ENCODE peak calls at places on chromosomes 4 and X, in seven cellular contexts. One of them, this sample, is unnamed.

GRCh38 chr4:159010563-159011260 is 92.2 kb upstream of the RAPGEF2 start:
- DNase-seq in SK-N-SH: no peak
- DNase-seq in K562: no peak
- DNase-seq in HCT116: no peak
- DNase-seq in GM12878: no peak
- DNase-seq in H1: no peak
- DNase-seq in HepG2: peak
- DNase-seq in this sample: peak

GRCh38 chr4:20493761-20494353 is 206.4 kb upstream of the PACRGL start:
- DNase-seq in SK-N-SH: no peak
- DNase-seq in K562: no peak
- DNase-seq in HCT116: no peak
- DNase-seq in GM12878: no peak
- DNase-seq in H1: no peak
- DNase-seq in HepG2: no peak
- DNase-seq in this sample: no peak

GRCh38 chr4:42345962-42346544 is 51.2 kb upstream of the SHISA3 start:
- DNase-seq in SK-N-SH: no peak
- DNase-seq in K562: no peak
- DNase-seq in HCT116: no peak
- DNase-seq in GM12878: no peak
- DNase-seq in H1: no peak
- DNase-seq in HepG2: no peak
- DNase-seq in this sample: no peak

GRCh38 chrX:38954520-38954919 is 153.3 kb downstream of the MID1IP1 start:
- DNase-seq in SK-N-SH: no peak
- DNase-seq in K562: no peak
- DNase-seq in HCT116: no peak
- DNase-seq in GM12878: no peak
- DNase-seq in H1: no peak
- DNase-seq in HepG2: no peak
- DNase-seq in this sample: no peak

GRCh38 chr4:32342054-32342453 is 1621.9 kb downstream of the PCDH7 start:
- DNase-seq in SK-N-SH: no peak
- DNase-seq in K562: no peak
- DNase-seq in HCT116: no peak
- DNase-seq in GM12878: no peak
- DNase-seq in H1: no peak
- DNase-seq in HepG2: no peak
- DNase-seq in this sample: no peak

GRCh38 chr4:76947369-76947768 is 2.2 kb upstream of the SEPTIN11 start:
- DNase-seq in SK-N-SH: no peak
- DNase-seq in K562: peak
- DNase-seq in HCT116: no peak
- DNase-seq in GM12878: no peak
- DNase-seq in H1: no peak
- DNase-seq in HepG2: no peak
- DNase-seq in this sample: no peak

GRCh38 chrX:13747836-13748235 is 13.3 kb downstream of the OFD1 start:
- DNase-seq in SK-N-SH: peak
- DNase-seq in K562: peak
- DNase-seq in HCT116: peak
- DNase-seq in GM12878: no peak
- DNase-seq in H1: no peak
- DNase-seq in HepG2: peak
- DNase-seq in this sample: no peak

GRCh38 chr4:666822-667544 is 7.1 kb downstream of the ATP5ME start:
- DNase-seq in SK-N-SH: no peak
- DNase-seq in K562: no peak
- DNase-seq in HCT116: no peak
- DNase-seq in GM12878: no peak
- DNase-seq in H1: no peak
- DNase-seq in HepG2: no peak
- DNase-seq in this sample: no peak

GRCh38 chrX:107731831-107732502 is 43.6 kb downstream of the TSC22D3 start:
- DNase-seq in SK-N-SH: peak
- DNase-seq in K562: peak
- DNase-seq in HCT116: peak
- DNase-seq in GM12878: no peak
- DNase-seq in H1: no peak
- DNase-seq in HepG2: no peak
- DNase-seq in this sample: peak

GRCh38 chr4:168848112-168848511 is 161.9 kb downstream of the CBR4 start:
- DNase-seq in SK-N-SH: peak
- DNase-seq in K562: no peak
- DNase-seq in HCT116: no peak
- DNase-seq in GM12878: no peak
- DNase-seq in H1: no peak
- DNase-seq in HepG2: peak
- DNase-seq in this sample: no peak

GRCh38 chr4:164700471-164700870 is 53.5 kb upstream of the SMIM31 start:
- DNase-seq in SK-N-SH: peak
- DNase-seq in K562: peak
- DNase-seq in HCT116: peak
- DNase-seq in GM12878: no peak
- DNase-seq in H1: peak
- DNase-seq in HepG2: peak
- DNase-seq in this sample: no peak

GRCh38 chrX:103730746-103731508 is 20.2 kb downstream of the TMEM31 start:
- DNase-seq in SK-N-SH: no peak
- DNase-seq in K562: no peak
- DNase-seq in HCT116: no peak
- DNase-seq in GM12878: no peak
- DNase-seq in H1: no peak
- DNase-seq in HepG2: no peak
- DNase-seq in this sample: no peak

GRCh38 chrX:72107320-72107719 is 24.4 kb downstream of the RTL5 start:
- DNase-seq in SK-N-SH: peak
- DNase-seq in K562: no peak
- DNase-seq in HCT116: no peak
- DNase-seq in GM12878: no peak
- DNase-seq in H1: no peak
- DNase-seq in HepG2: no peak
- DNase-seq in this sample: no peak

GRCh38 chrX:74461384-74461783 is 40.1 kb downstream of the SLC16A2 start:
- DNase-seq in SK-N-SH: no peak
- DNase-seq in K562: no peak
- DNase-seq in HCT116: no peak
- DNase-seq in GM12878: no peak
- DNase-seq in H1: no peak
- DNase-seq in HepG2: no peak
- DNase-seq in this sample: no peak

GRCh38 chrX:34612036-34612435 is 45.0 kb downstream of the TMEM47 start:
- DNase-seq in SK-N-SH: no peak
- DNase-seq in K562: no peak
- DNase-seq in HCT116: no peak
- DNase-seq in GM12878: no peak
- DNase-seq in H1: no peak
- DNase-seq in HepG2: no peak
- DNase-seq in this sample: no peak

GRCh38 chrX:38055170-38055847 is 49.0 kb downstream of the SYTL5 start:
- DNase-seq in SK-N-SH: no peak
- DNase-seq in K562: no peak
- DNase-seq in HCT116: no peak
- DNase-seq in GM12878: peak
- DNase-seq in H1: no peak
- DNase-seq in HepG2: no peak
- DNase-seq in this sample: no peak

GRCh38 chr4:40255722-40256281 is 59.0 kb downstream of the RHOH start:
- DNase-seq in SK-N-SH: no peak
- DNase-seq in K562: no peak
- DNase-seq in HCT116: peak
- DNase-seq in GM12878: no peak
- DNase-seq in H1: no peak
- DNase-seq in HepG2: peak
- DNase-seq in this sample: peak

GRCh38 chr4:157004279-157005161 is 32.9 kb upstream of the PDGFC start:
- DNase-seq in SK-N-SH: no peak
- DNase-seq in K562: no peak
- DNase-seq in HCT116: no peak
- DNase-seq in GM12878: no peak
- DNase-seq in H1: no peak
- DNase-seq in HepG2: no peak
- DNase-seq in this sample: no peak

GRCh38 chr4:5638316-5638715 is 70.0 kb downstream of the EVC2 start:
- DNase-seq in SK-N-SH: no peak
- DNase-seq in K562: no peak
- DNase-seq in HCT116: no peak
- DNase-seq in GM12878: no peak
- DNase-seq in H1: no peak
- DNase-seq in HepG2: no peak
- DNase-seq in this sample: no peak

DNA sequence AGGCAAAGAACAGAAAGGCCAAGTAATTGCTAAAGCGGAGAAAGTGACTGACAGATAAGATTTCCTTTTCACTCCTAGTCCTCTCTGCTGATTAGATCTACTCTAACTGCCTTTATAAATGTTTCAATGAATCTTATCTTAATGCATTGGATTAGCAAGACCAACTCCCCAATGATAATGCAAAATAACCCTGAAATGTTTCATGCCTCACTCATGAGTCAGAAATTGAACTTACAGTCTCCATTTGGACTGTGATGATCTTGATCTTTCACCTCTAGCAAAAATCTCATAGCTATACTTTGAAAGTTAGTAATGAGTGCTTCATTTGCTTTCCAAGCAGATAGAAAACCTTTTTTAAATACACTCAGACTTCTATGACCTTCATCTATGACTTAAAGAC is 26.5 kb downstream of the SLC10A7 start:
- DNase-seq in SK-N-SH: no peak
- DNase-seq in K562: no peak
- DNase-seq in HCT116: no peak
- DNase-seq in GM12878: no peak
- DNase-seq in H1: no peak
- DNase-seq in HepG2: peak
- DNase-seq in this sample: no peak
- TF ChIP-seq JUND in SK-N-SH: no peak
- TF ChIP-seq JUND in K562: no peak
- TF ChIP-seq JUND in HCT116: no peak
- TF ChIP-seq JUND in GM12878: no peak
- TF ChIP-seq JUND in H1: no peak
- TF ChIP-seq JUND in HepG2: no peak
- TF ChIP-seq JUND in this sample: no peak

GRCh38 chr4:73914071-73914470 is 44.9 kb downstream of the CXCL1 start:
- DNase-seq in SK-N-SH: no peak
- DNase-seq in K562: no peak
- DNase-seq in HCT116: no peak
- DNase-seq in GM12878: no peak
- DNase-seq in H1: no peak
- DNase-seq in HepG2: no peak
- DNase-seq in this sample: no peak

GRCh38 chr4:73918058-73918457 is 48.9 kb downstream of the CXCL1 start:
- DNase-seq in SK-N-SH: no peak
- DNase-seq in K562: no peak
- DNase-seq in HCT116: no peak
- DNase-seq in GM12878: no peak
- DNase-seq in H1: no peak
- DNase-seq in HepG2: no peak
- DNase-seq in this sample: no peak

GRCh38 chr4:73919691-73920090 is 50.5 kb downstream of the CXCL1 start:
- DNase-seq in SK-N-SH: no peak
- DNase-seq in K562: no peak
- DNase-seq in HCT116: no peak
- DNase-seq in GM12878: no peak
- DNase-seq in H1: no peak
- DNase-seq in HepG2: no peak
- DNase-seq in this sample: no peak

GRCh38 chr4:73916172-73916925 is 47.2 kb downstream of the CXCL1 start:
- DNase-seq in SK-N-SH: no peak
- DNase-seq in K562: no peak
- DNase-seq in HCT116: no peak
- DNase-seq in GM12878: no peak
- DNase-seq in H1: no peak
- DNase-seq in HepG2: no peak
- DNase-seq in this sample: no peak

DNA sequence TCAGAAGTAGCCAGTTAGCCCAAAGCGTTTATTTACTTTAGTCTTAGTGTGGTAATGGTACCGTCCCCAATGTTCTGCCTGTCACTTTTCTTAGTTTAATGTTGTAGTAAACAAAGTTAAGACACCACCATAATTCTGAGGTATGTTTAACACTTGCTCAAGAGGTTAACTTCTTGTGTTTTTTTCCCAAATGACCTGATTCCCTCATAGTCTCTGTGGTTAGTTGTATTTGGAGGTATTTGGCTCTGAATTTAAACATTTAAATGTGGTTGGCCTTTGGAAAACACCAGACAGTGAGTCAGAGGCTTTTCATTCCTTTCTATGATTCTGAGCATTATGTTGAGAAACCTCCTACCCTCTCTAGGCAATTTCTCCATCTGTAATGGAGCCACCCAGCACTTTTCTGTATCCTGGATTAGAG is 47.9 kb downstream of the CXCL1 start:
- DNase-seq in SK-N-SH: no peak
- DNase-seq in K562: no peak
- DNase-seq in HCT116: no peak
- DNase-seq in GM12878: no peak
- DNase-seq in H1: no peak
- DNase-seq in HepG2: no peak
- DNase-seq in this sample: no peak
- TF ChIP-seq JUND in SK-N-SH: no peak
- TF ChIP-seq JUND in K562: no peak
- TF ChIP-seq JUND in HCT116: no peak
- TF ChIP-seq JUND in GM12878: no peak
- TF ChIP-seq JUND in H1: no peak
- TF ChIP-seq JUND in HepG2: no peak
- TF ChIP-seq JUND in this sample: no peak

DNA sequence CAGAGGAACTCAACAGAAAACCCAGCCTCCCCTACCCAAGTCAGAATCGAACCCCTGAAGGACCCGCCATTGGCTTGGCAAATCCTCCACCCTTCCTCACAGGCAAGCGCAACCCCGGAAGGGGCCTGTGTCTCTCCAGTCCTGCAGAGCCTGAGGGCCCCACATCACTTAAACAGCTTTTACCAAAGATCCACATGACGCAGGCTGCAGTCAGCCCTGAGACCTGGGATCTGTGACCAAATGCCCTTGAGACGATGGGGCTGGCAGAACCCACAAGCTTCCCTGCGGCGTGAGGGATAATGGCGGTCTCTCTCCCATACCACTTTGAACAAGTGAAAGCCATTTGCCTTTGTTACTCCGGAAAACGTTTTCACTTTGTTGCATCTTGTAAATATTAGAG is 54.9 kb downstream of the ACOX3 start:
- DNase-seq in SK-N-SH: peak
- DNase-seq in K562: no peak
- DNase-seq in HCT116: no peak
- DNase-seq in GM12878: no peak
- DNase-seq in H1: no peak
- DNase-seq in HepG2: no peak
- DNase-seq in this sample: no peak
- TF ChIP-seq JUND in SK-N-SH: no peak
- TF ChIP-seq JUND in K562: no peak
- TF ChIP-seq JUND in HCT116: no peak
- TF ChIP-seq JUND in GM12878: no peak
- TF ChIP-seq JUND in H1: no peak
- TF ChIP-seq JUND in HepG2: no peak
- TF ChIP-seq JUND in this sample: no peak

DNA sequence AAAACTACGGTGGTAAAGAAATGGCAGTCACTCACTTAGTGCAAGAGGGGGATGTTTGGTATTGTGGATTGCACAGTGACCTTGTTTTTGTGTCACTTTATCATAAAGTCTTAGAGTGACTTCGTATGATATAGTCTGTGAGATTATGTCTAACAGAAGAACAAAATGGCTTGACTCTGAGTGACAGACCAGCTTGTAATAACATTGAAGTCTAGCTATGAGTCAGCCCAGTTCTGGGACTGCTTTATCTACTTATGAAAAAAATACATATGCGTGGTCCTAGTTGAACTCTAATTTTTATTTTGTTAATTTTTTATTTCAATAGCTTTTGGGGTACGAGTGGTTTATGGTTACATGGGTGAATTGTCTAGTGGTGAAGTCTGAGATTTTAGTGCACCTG is 20.0 kb downstream of the DCLK2 start:
- DNase-seq in SK-N-SH: no peak
- DNase-seq in K562: no peak
- DNase-seq in HCT116: no peak
- DNase-seq in GM12878: no peak
- DNase-seq in H1: no peak
- DNase-seq in HepG2: no peak
- DNase-seq in this sample: no peak
- TF ChIP-seq JUND in SK-N-SH: no peak
- TF ChIP-seq JUND in K562: no peak
- TF ChIP-seq JUND in HCT116: no peak
- TF ChIP-seq JUND in GM12878: no peak
- TF ChIP-seq JUND in H1: no peak
- TF ChIP-seq JUND in HepG2: no peak
- TF ChIP-seq JUND in this sample: no peak

This sample was measured in T47D.